ENCODE peak calls at places on chromosomes 5 and 9, in six cellular contexts. F is retina; L is GM13976; A is effector CD4-positive, alpha-beta T cell; W is activated CD8-positive, alpha-beta memory T cell treated with anti-CD3 and anti-CD28 coated beads, Interleukin-2, amount 50 U/mL, for 48 hours; T is foreskin fibroblast. C is an unnamed sample.

GRCh38 chr5:109756543-109757186 is 66.9 kb downstream of the MAN2A1 start:
- DNase-seq in F (no peak), L (no peak), A (no peak), W (no peak), T (no peak), C (no peak)

GRCh38 chr5:86768699-86769202 is 151.0 kb downstream of the COX7C start:
- DNase-seq in F (no peak), L (no peak), A (no peak), W (no peak), T (no peak), C (no peak)

GRCh38 chr5:38207343-38207742 is 51.0 kb upstream of the EGFLAM start:
- DNase-seq in F (no peak), L (no peak), A (no peak), W (no peak), T (no peak), C (no peak)

GRCh38 chr9:35035851-35036701 is 36.3 kb downstream of the VCP start:
- DNase-seq in F (peak), L (no peak), A (peak), W (peak), T (peak), C (no peak)

GRCh38 chr5:134554319-134555222 is 29.1 kb downstream of the JADE2 start:
- DNase-seq in F (peak), L (peak), A (peak), W (peak), T (peak), C (no peak)

GRCh38 chr5:60700347-60700815 is 415 bp upstream of the DEPDC1B start:
- DNase-seq in F (no peak), L (peak), A (peak), W (no peak), T (no peak), C (no peak)

GRCh38 chr9:113387560-113388230 is 10.9 kb upstream of the HDHD3 start:
- DNase-seq in F (no peak), L (no peak), A (no peak), W (no peak), T (no peak), C (no peak)

GRCh38 chr5:17448877-17449276 is 49.2 kb upstream of the TAF11L2 start:
- DNase-seq in F (no peak), L (no peak), A (no peak), W (no peak), T (no peak), C (no peak)

GRCh38 chr9:106818034-106818433 is 44.9 kb upstream of the ZNF462 start:
- DNase-seq in F (no peak), L (no peak), A (no peak), W (no peak), T (no peak), C (no peak)

GRCh38 chr5:172647341-172648007 is 6.4 kb downstream of the NEURL1B start:
- DNase-seq in F (no peak), L (no peak), A (no peak), W (no peak), T (no peak), C (no peak)

GRCh38 chr5:107284822-107285510 is 385.8 kb downstream of the EFNA5 start:
- DNase-seq in F (no peak), L (no peak), A (no peak), W (no peak), T (peak), C (no peak)

GRCh38 chr5:2738700-2739359 is 12.6 kb downstream of the IRX2 start:
- DNase-seq in F (no peak), L (no peak), A (no peak), W (no peak), T (no peak), C (no peak)

GRCh38 chr9:82247318-82247717 is 258.7 kb downstream of the SPATA31D1 start:
- DNase-seq in F (no peak), L (no peak), A (no peak), W (no peak), T (peak), C (no peak)

GRCh38 chr9:20242767-20243166 is 379.5 kb downstream of the MLLT3 start:
- DNase-seq in F (peak), L (peak), A (no peak), W (no peak), T (no peak), C (no peak)

GRCh38 chr5:140973550-140973949 is 7.3 kb downstream of the PCDHAC2 start:
- DNase-seq in F (no peak), L (no peak), A (no peak), W (no peak), T (no peak), C (no peak)

GRCh38 chr5:177358333-177358939 is 712 bp downstream of the RGS14 start:
- DNase-seq in F (no peak), L (no peak), A (no peak), W (no peak), T (no peak), C (no peak)

GRCh38 chr5:73544429-73545402 is 20.7 kb downstream of the ANKRA2 start:
- DNase-seq in F (no peak), L (no peak), A (no peak), W (no peak), T (no peak), C (no peak)

GRCh38 chr5:95564450-95564849 is 9.5 kb downstream of the ARSK start:
- DNase-seq in F (no peak), L (no peak), A (no peak), W (no peak), T (no peak), C (no peak)

GRCh38 chr5:40238066-40238745 is 441.5 kb upstream of the PTGER4 start:
- DNase-seq in F (no peak), L (no peak), A (no peak), W (no peak), T (peak), C (no peak)

GRCh38 chr9:87498046-87498815 is 564 bp downstream of the DAPK1 start:
- DNase-seq in F (peak), L (peak), A (no peak), W (peak), T (peak), C (peak)

GRCh38 chr5:103224118-103224893 is 34.3 kb upstream of the MACIR start:
- DNase-seq in F (peak), L (peak), A (no peak), W (no peak), T (peak), C (peak)

GRCh38 chr5:170606939-170607338 is 103.1 kb downstream of the KCNIP1 start:
- DNase-seq in F (peak), L (no peak), A (no peak), W (no peak), T (no peak), C (peak)

GRCh38 chr5:78547731-78548189 is 100.8 kb downstream of the LHFPL2 start:
- DNase-seq in F (no peak), L (no peak), A (no peak), W (no peak), T (peak), C (no peak)

GRCh38 chr5:2163457-2163856 is 280.7 kb upstream of the IRX4 start:
- DNase-seq in F (no peak), L (no peak), A (no peak), W (no peak), T (no peak), C (no peak)

GRCh38 chr5:10323588-10324488 is 16.1 kb upstream of the CMBL start:
- DNase-seq in F (no peak), L (no peak), A (no peak), W (no peak), T (peak), C (no peak)

GRCh38 chr5:41656597-41656996 is 146.2 kb upstream of the PLCXD3 start:
- DNase-seq in F (no peak), L (no peak), A (no peak), W (no peak), T (no peak), C (no peak)

GRCh38 chr5:54792611-54793404 is 192.6 kb downstream of the ESM1 start:
- DNase-seq in F (no peak), L (no peak), A (no peak), W (no peak), T (peak), C (no peak)

GRCh38 chr9:92600742-92601261 is 65.0 kb upstream of the ECM2 start:
- DNase-seq in F (no peak), L (no peak), A (no peak), W (no peak), T (peak), C (no peak)

GRCh38 chr5:33258553-33258952 is 182.2 kb upstream of the TARS1 start:
- DNase-seq in F (no peak), L (no peak), A (no peak), W (no peak), T (peak), C (no peak)

GRCh38 chr9:130775336-130775991 is 59.6 kb upstream of the ABL1 start:
- DNase-seq in F (no peak), L (no peak), A (no peak), W (no peak), T (no peak), C (no peak)

GRCh38 chr5:92838253-92838652 is 742.8 kb downstream of the NR2F1-AS1 start:
- DNase-seq in F (no peak), L (peak), A (no peak), W (no peak), T (no peak), C (peak)

GRCh38 chr9:112063151-112063550 is 111.9 kb downstream of the SUSD1 start:
- DNase-seq in F (no peak), L (no peak), A (no peak), W (no peak), T (peak), C (no peak)

GRCh38 chr5:79284852-79285251 is 48.9 kb downstream of the JMY start:
- DNase-seq in F (no peak), L (no peak), A (no peak), W (no peak), T (no peak), C (no peak)

GRCh38 chr9:132031869-132032583 is 47.6 kb downstream of the MED27 start:
- DNase-seq in F (no peak), L (peak), A (no peak), W (no peak), T (no peak), C (no peak)

GRCh38 chr5:55484531-55484930 is 50.2 kb downstream of the PLPP1 start:
- DNase-seq in F (no peak), L (no peak), A (no peak), W (no peak), T (no peak), C (no peak)